ENCODE peak calls at places on chromosomes 1 and 21, in four cellular contexts. E is B cell, B is cardiac muscle cell, A is mesothelial cell of epicardium. J is an unnamed sample.

GRCh38 chr1:206020393-206021007 is 3.2 kb downstream of the CTSE start:
- DNase-seq in E (no peak), B (no peak), A (peak; percentile 10), J (no peak)

GRCh38 chr1:90508376-90509167 is 208.5 kb downstream of the BARHL2 start:
- DNase-seq in E (no peak), B (no peak), A (no peak), J (no peak)

GRCh38 chr21:28215214-28215954 is 777.3 kb downstream of the LTN1 start:
- DNase-seq in E (no peak), B (no peak), A (no peak), J (no peak)

GRCh38 chr1:165960136-165960535 is 132.7 kb downstream of the UCK2 start:
- DNase-seq in E (no peak), B (no peak), A (no peak), J (no peak)

GRCh38 chr1:58999676-59000075 is 215.8 kb upstream of the JUN start:
- DNase-seq in E (no peak), B (no peak), A (no peak), J (no peak)

GRCh38 chr1:26378088-26378878 is 5.7 kb upstream of the ZNF683 start:
- DNase-seq in E (peak; percentile 66), B (no peak), A (no peak), J (peak; percentile 79)

GRCh38 chr1:247456914-247457638 is 828 bp downstream of the OR2B11 start:
- DNase-seq in E (no peak), B (no peak), A (no peak), J (no peak)

GRCh38 chr1:100721502-100722205 is 2.1 kb downstream of the VCAM1 start:
- DNase-seq in E (no peak), B (peak; percentile 44), A (no peak), J (no peak)

GRCh38 chr1:196609114-196609737 is 986 bp upstream of the KCNT2 start:
- DNase-seq in E (no peak), B (peak; percentile 68), A (no peak), J (no peak)

GRCh38 chr1:32969556-32969955 is 4.9 kb upstream of the RNF19B start:
- DNase-seq in E (no peak), B (no peak), A (no peak), J (no peak)

GRCh38 chr1:3306583-3307285 is 147.7 kb upstream of the ARHGEF16 start:
- DNase-seq in E (no peak), B (no peak), A (no peak), J (no peak)

GRCh38 chr1:41618066-41618825 is 133.8 kb upstream of the EDN2 start:
- DNase-seq in E (no peak), B (no peak), A (no peak), J (no peak)

GRCh38 chr1:226100436-226101347 is 38.2 kb downstream of the H3-3A start:
- DNase-seq in E (no peak), B (no peak), A (no peak), J (no peak)

GRCh38 chr1:84412316-84412942 is 14.1 kb downstream of the DNASE2B start:
- DNase-seq in E (no peak), B (no peak), A (no peak), J (no peak)

GRCh38 chr1:7967206-7967605 is 5.7 kb downstream of the PARK7 start:
- DNase-seq in E (no peak), B (no peak), A (no peak), J (no peak)

GRCh38 chr1:227769047-227769446 is 33.8 kb downstream of the SNAP47 start:
- DNase-seq in E (no peak), B (no peak), A (no peak), J (no peak)

GRCh38 chr1:41811978-41812852 is 106.5 kb downstream of the HIVEP3 start:
- DNase-seq in E (no peak), B (peak; percentile 68), A (peak; percentile 48), J (peak; percentile 64)

GRCh38 chr1:27763358-27763757 is 9.7 kb upstream of the STX12 start:
- DNase-seq in E (no peak), B (no peak), A (no peak), J (no peak)

GRCh38 chr21:44293551-44294231 is 6.2 kb upstream of the PFKL start:
- DNase-seq in E (no peak), B (no peak), A (no peak), J (no peak)

GRCh38 chr1:48048980-48049379 is 51.8 kb upstream of the TRABD2B start:
- DNase-seq in E (no peak), B (peak; percentile 39), A (no peak), J (no peak)

GRCh38 chr21:45390831-45391742 is 13.9 kb upstream of the COL18A1 start:
- DNase-seq in E (no peak), B (no peak), A (no peak), J (no peak)

GRCh38 chr1:172530000-172530399 is 3.0 kb upstream of the SUCO start:
- DNase-seq in E (no peak), B (no peak), A (no peak), J (no peak)

GRCh38 chr1:25820247-25821111 is 725 bp downstream of the MTFR1L start:
- DNase-seq in E (peak; percentile 72), B (peak; percentile 71), A (no peak), J (peak; percentile 88)

GRCh38 chr1:190747643-190748186 is 270.1 kb upstream of the BRINP3 start:
- DNase-seq in E (no peak), B (no peak), A (no peak), J (no peak)

GRCh38 chr1:1129309-1129708 is 13.4 kb upstream of the C1orf159 start:
- DNase-seq in E (peak; percentile 14), B (no peak), A (no peak), J (no peak)

GRCh38 chr1:53962395-53962794 is 16.2 kb downstream of the LRRC42 start:
- DNase-seq in E (no peak), B (no peak), A (no peak), J (no peak)

GRCh38 chr1:61692155-61692783 is 32.7 kb downstream of the TM2D1 start:
- DNase-seq in E (no peak), B (no peak), A (no peak), J (no peak)

DNA sequence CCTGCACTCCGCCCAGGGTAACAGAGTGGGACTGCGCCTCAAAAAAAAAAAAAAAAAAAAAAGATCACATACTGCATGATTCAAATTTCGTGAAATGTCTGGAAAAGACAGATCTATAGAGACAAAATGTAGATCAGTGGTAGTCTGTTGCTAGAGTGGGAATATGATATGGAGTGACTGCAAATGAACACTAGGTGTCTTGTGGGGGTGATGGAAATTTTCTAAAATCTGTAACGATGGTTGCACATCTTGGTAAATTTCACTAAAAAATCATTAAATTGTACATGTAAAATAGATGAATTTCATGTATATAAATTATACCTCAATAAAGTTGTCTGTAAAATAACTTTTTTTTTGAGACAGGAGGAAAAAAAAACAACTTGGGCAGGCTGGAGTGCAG is 5.5 kb downstream of the AIDA start:
- DNase-seq in E (no peak), B (no peak), A (no peak), J (no peak)
- TF ChIP-seq CTCF in E (peak; percentile 47), B (peak; percentile 18), A (peak; percentile 13), J (no peak)

GRCh38 chr1:209850342-209850979 is 22.7 kb downstream of the UTP25 start:
- DNase-seq in E (peak; percentile 67), B (peak; percentile 64), A (peak; percentile 49), J (peak; percentile 44)
- TF ChIP-seq CTCF in E (peak; percentile 53), B (peak; percentile 79), A (peak; percentile 42), J (peak; percentile 52)

GRCh38 chr1:44239961-44240371 is 26.7 kb downstream of the DMAP1 start:
- DNase-seq in E (no peak), B (peak; percentile 33), A (no peak), J (no peak)

GRCh38 chr1:44238651-44239050 is 25.4 kb downstream of the DMAP1 start:
- DNase-seq in E (no peak), B (no peak), A (no peak), J (no peak)

GRCh38 chr1:44236873-44237272 is 23.6 kb downstream of the DMAP1 start:
- DNase-seq in E (no peak), B (no peak), A (no peak), J (no peak)

GRCh38 chr1:44239337-44239960 is 26.2 kb downstream of the DMAP1 start:
- DNase-seq in E (no peak), B (peak; percentile 71), A (peak; percentile 45), J (no peak)

GRCh38 chr1:44237721-44238457 is 24.6 kb downstream of the DMAP1 start:
- DNase-seq in E (no peak), B (peak; percentile 83), A (peak; percentile 89), J (peak; percentile 81)
- TF ChIP-seq CTCF in E (peak; percentile 65), B (peak; percentile 58), A (peak; percentile 46), J (peak; percentile 76)

DNA sequence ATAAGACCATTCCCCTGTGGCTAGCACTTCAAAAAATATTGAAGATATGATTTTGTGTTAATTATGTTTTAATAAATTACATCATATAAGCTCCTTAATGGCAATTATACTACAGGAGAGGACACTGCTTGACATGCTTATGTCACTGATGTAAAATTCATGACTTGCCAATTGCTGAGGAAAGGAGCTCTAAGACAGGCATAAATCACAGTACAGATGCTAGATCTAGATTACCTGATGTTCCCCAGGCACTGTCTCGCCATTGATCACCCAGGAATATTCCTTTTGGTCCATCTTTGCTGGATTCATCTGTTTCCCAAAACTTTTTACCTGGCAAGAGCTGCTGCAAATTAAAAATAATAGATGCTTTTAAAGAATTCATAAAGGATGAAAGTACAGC is 58.8 kb downstream of the PUM1 start:
- DNase-seq in E (no peak), B (no peak), A (no peak), J (no peak)
- TF ChIP-seq CTCF in E (no peak), B (no peak), A (no peak), J (no peak)

GRCh38 chr1:55071477-55071876 is 32.1 kb downstream of the PCSK9 start:
- DNase-seq in E (no peak), B (peak; percentile 79), A (no peak), J (no peak)
- TF ChIP-seq CTCF in E (no peak), B (peak; percentile 69), A (no peak), J (peak; percentile 55)

DNA sequence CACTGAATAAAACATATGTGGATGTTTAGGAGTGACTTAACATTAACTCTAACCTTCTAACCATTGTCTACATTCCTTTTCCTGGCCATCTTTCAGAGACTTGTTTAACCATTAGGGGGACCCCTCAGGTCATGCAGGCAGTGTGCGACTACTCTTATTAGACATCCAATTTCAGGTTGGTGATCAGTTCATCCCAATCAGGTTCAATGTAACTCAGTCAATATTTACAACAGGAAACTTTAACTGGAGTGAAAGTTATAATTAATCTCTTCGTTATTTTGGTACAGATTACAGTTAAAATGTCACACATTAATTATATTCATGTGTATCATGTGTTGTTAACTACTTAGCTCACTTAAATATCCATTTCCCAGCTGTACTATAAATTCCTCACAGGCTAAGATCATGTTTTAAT is 68.8 kb upstream of the RGS1 start:
- DNase-seq in E (no peak), B (peak; percentile 47), A (no peak), J (peak; percentile 70)
- TF ChIP-seq CTCF in E (no peak), B (peak; percentile 54), A (no peak), J (peak; percentile 68)

GRCh38 chr1:220318673-220319072 is 46.4 kb upstream of the RAB3GAP2 start:
- DNase-seq in E (no peak), B (no peak), A (no peak), J (no peak)

GRCh38 chr1:220317161-220317560 is 44.9 kb upstream of the RAB3GAP2 start:
- DNase-seq in E (no peak), B (no peak), A (no peak), J (no peak)

GRCh38 chr1:220315070-220315839 is 43.0 kb upstream of the RAB3GAP2 start:
- DNase-seq in E (no peak), B (no peak), A (no peak), J (no peak)

GRCh38 chr1:220313576-220313975 is 41.3 kb upstream of the RAB3GAP2 start:
- DNase-seq in E (no peak), B (no peak), A (no peak), J (no peak)

GRCh38 chr1:220316291-220316690 is 44.0 kb upstream of the RAB3GAP2 start:
- DNase-seq in E (no peak), B (no peak), A (no peak), J (no peak)
- TF ChIP-seq CTCF in E (no peak), B (no peak), A (no peak), J (no peak)

J was measured in GM13977.